ENCODE peak calls at places on chromosomes 1 and 21, in nine cellular contexts. M, C, O, J, N, V, A, X and F are unnamed samples.

GRCh38 chr1:163528710-163529348 is 207.1 kb downstream of the NUF2 start:
- DNase-seq in M (peak), C (peak), O (peak), J (no peak), N (no peak), V (no peak), A (peak), X (no peak), F (no peak)

GRCh38 chr1:77888071-77888428 is 374 bp upstream of the NEXN start:
- DNase-seq in M (peak), C (no peak), O (no peak), J (no peak), N (no peak), V (no peak), A (no peak), X (no peak), F (no peak)

GRCh38 chr1:226490441-226490809 is 58.1 kb upstream of the STUM start:
- DNase-seq in M (no peak), C (no peak), O (no peak), J (no peak), N (no peak), V (no peak), A (no peak), X (no peak), F (no peak)

GRCh38 chr1:234725177-234726132 is 115.5 kb upstream of the IRF2BP2 start:
- DNase-seq in M (no peak), C (no peak), O (no peak), J (no peak), N (no peak), V (peak), A (no peak), X (peak), F (no peak)

GRCh38 chr1:43705334-43705733 is 2.0 kb upstream of the ST3GAL3 start:
- DNase-seq in M (no peak), C (no peak), O (no peak), J (no peak), N (no peak), V (no peak), A (no peak), X (no peak), F (no peak)

GRCh38 chr1:61162513-61163274 is 80.3 kb downstream of the NFIA start:
- DNase-seq in M (no peak), C (no peak), O (no peak), J (no peak), N (no peak), V (no peak), A (no peak), X (no peak), F (no peak)

GRCh38 chr1:20439282-20439681 is 46.7 kb downstream of the CAMK2N1 start:
- DNase-seq in M (no peak), C (no peak), O (no peak), J (no peak), N (no peak), V (no peak), A (no peak), X (no peak), F (no peak)

GRCh38 chr1:209937996-209938959 is at the start of gene SYT14:
- DNase-seq in M (peak), C (peak), O (peak), J (peak), N (no peak), V (no peak), A (no peak), X (no peak), F (no peak)

GRCh38 chr1:6858586-6858985 is 73.3 kb downstream of the CAMTA1 start:
- DNase-seq in M (no peak), C (no peak), O (no peak), J (no peak), N (no peak), V (no peak), A (no peak), X (no peak), F (no peak)

GRCh38 chr1:78490861-78491310 is at the start of gene PTGFR:
- DNase-seq in M (peak), C (no peak), O (peak), J (no peak), N (no peak), V (no peak), A (no peak), X (no peak), F (no peak)

GRCh38 chr1:231220801-231221200 is 20.2 kb upstream of the GNPAT start:
- DNase-seq in M (no peak), C (no peak), O (no peak), J (no peak), N (no peak), V (no peak), A (no peak), X (no peak), F (no peak)

GRCh38 chr1:1777950-1778826 is at the start of gene NADK:
- DNase-seq in M (peak), C (no peak), O (peak), J (no peak), N (peak), V (peak), A (peak), X (peak), F (peak)

GRCh38 chr1:57623039-57623790 is 199.4 kb upstream of the DAB1 start:
- DNase-seq in M (peak), C (peak), O (peak), J (no peak), N (no peak), V (no peak), A (peak), X (no peak), F (no peak)

GRCh38 chr1:37151789-37152188 is 117.5 kb upstream of the GRIK3 start:
- DNase-seq in M (no peak), C (no peak), O (no peak), J (no peak), N (no peak), V (no peak), A (no peak), X (no peak), F (no peak)

GRCh38 chr1:209409786-209410185 is 173.7 kb upstream of the CAMK1G start:
- DNase-seq in M (no peak), C (no peak), O (no peak), J (no peak), N (no peak), V (no peak), A (no peak), X (no peak), F (no peak)

GRCh38 chr1:42179275-42179674 is 14.7 kb upstream of the GUCA2A start:
- DNase-seq in M (no peak), C (no peak), O (no peak), J (no peak), N (no peak), V (no peak), A (no peak), X (no peak), F (no peak)

GRCh38 chr1:151991663-151992344 is 1.9 kb downstream of the S100A10 start:
- DNase-seq in M (no peak), C (no peak), O (no peak), J (no peak), N (no peak), V (no peak), A (no peak), X (no peak), F (no peak)

GRCh38 chr1:36365310-36365895 is 20.3 kb downstream of the STK40 start:
- DNase-seq in M (no peak), C (peak), O (no peak), J (no peak), N (no peak), V (no peak), A (peak), X (no peak), F (no peak)

GRCh38 chr1:76219589-76219914 is 145.0 kb downstream of the ST6GALNAC3 start:
- DNase-seq in M (no peak), C (no peak), O (no peak), J (no peak), N (no peak), V (no peak), A (no peak), X (no peak), F (no peak)

GRCh38 chr1:150022357-150022756 is 11.8 kb upstream of the OTUD7B start:
- DNase-seq in M (no peak), C (no peak), O (no peak), J (peak), N (no peak), V (no peak), A (no peak), X (no peak), F (no peak)

GRCh38 chr1:156602557-156602993 is 1.3 kb upstream of the GPATCH4 start:
- DNase-seq in M (peak), C (peak), O (no peak), J (no peak), N (no peak), V (no peak), A (no peak), X (no peak), F (no peak)

GRCh38 chr1:180290265-180291001 is 60.4 kb downstream of the LHX4 start:
- DNase-seq in M (no peak), C (no peak), O (no peak), J (no peak), N (no peak), V (no peak), A (no peak), X (no peak), F (no peak)

GRCh38 chr21:34190576-34191301 is 117.4 kb downstream of the MRPS6 start:
- DNase-seq in M (no peak), C (no peak), O (no peak), J (no peak), N (no peak), V (no peak), A (no peak), X (no peak), F (no peak)

GRCh38 chr21:42925114-42925907 is at the start of gene ERVH48-1:
- DNase-seq in M (no peak), C (no peak), O (no peak), J (no peak), N (no peak), V (no peak), A (no peak), X (no peak), F (no peak)

GRCh38 chr1:231584117-231584516 is 42.5 kb upstream of the DISC1 start:
- DNase-seq in M (peak), C (peak), O (no peak), J (no peak), N (no peak), V (no peak), A (no peak), X (no peak), F (no peak)

GRCh38 chr1:69244211-69244610 is 323.5 kb upstream of the LRRC7 start:
- DNase-seq in M (no peak), C (no peak), O (no peak), J (no peak), N (no peak), V (no peak), A (no peak), X (no peak), F (no peak)

GRCh38 chr1:37944091-37944763 is 2.6 kb downstream of the INPP5B start:
- DNase-seq in M (no peak), C (no peak), O (no peak), J (no peak), N (no peak), V (no peak), A (no peak), X (no peak), F (no peak)

GRCh38 chr1:50348449-50349241 is 74.6 kb downstream of the DMRTA2 start:
- DNase-seq in M (peak), C (peak), O (peak), J (peak), N (peak), V (no peak), A (peak), X (no peak), F (peak)

GRCh38 chr1:38000233-38000528 is 5.1 kb downstream of the FHL3 start:
- DNase-seq in M (no peak), C (no peak), O (no peak), J (no peak), N (no peak), V (no peak), A (no peak), X (no peak), F (no peak)

GRCh38 chr1:6827081-6827480 is 41.8 kb downstream of the CAMTA1 start:
- DNase-seq in M (no peak), C (no peak), O (no peak), J (no peak), N (no peak), V (no peak), A (no peak), X (no peak), F (no peak)

GRCh38 chr1:32353886-32354570 is 8.3 kb downstream of the FAM229A start:
- DNase-seq in M (no peak), C (no peak), O (no peak), J (no peak), N (no peak), V (no peak), A (peak), X (no peak), F (no peak)

GRCh38 chr1:25431495-25432363 is 1.0 kb downstream of the MACO1 start:
- DNase-seq in M (no peak), C (no peak), O (no peak), J (no peak), N (no peak), V (no peak), A (no peak), X (no peak), F (no peak)

GRCh38 chr1:41420877-41421276 is 59.6 kb downstream of the FOXO6 start:
- DNase-seq in M (no peak), C (no peak), O (no peak), J (no peak), N (no peak), V (no peak), A (no peak), X (no peak), F (no peak)

GRCh38 chr1:85581138-85581801 is 709 bp downstream of the CCN1 start:
- DNase-seq in M (peak), C (peak), O (peak), J (peak), N (peak), V (no peak), A (peak), X (no peak), F (no peak)

GRCh38 chr1:20370628-20371200 is 80.0 kb downstream of the VWA5B1 start:
- DNase-seq in M (no peak), C (no peak), O (peak), J (no peak), N (no peak), V (no peak), A (no peak), X (no peak), F (no peak)

GRCh38 chr21:31914472-31914871 is 41.7 kb downstream of the HUNK start:
- DNase-seq in M (no peak), C (no peak), O (no peak), J (no peak), N (no peak), V (no peak), A (no peak), X (no peak), F (no peak)

GRCh38 chr1:39003464-39003752 is 12.3 kb downstream of the AKIRIN1 start:
- DNase-seq in M (no peak), C (no peak), O (no peak), J (no peak), N (no peak), V (no peak), A (no peak), X (no peak), F (no peak)

GRCh38 chr21:41926068-41926806 is 27.6 kb downstream of the C2CD2 start:
- DNase-seq in M (no peak), C (no peak), O (no peak), J (peak), N (no peak), V (no peak), A (peak), X (no peak), F (no peak)